ENCODE peak calls at places on chromosomes 3 and 15, in ten cellular contexts. X is EL; C is activated T-helper 9 cell treated with anti-CD3 and anti-CD28 coated beads, Interleukin-2, amount 50 U/mL, for 16 hours; U is CD8-positive, alpha-beta T cell; B is activated gamma-delta T cell treated with Interleukin-2 at 50 U/mL for 16 hours; W is amygdala; V is MM.1S; A is NCI-H524; F is stimulated activated naive CD4-positive, alpha-beta T cell treated with Interleukin-2 at 50 U/mL for 16 hours; G is DMS153. R is an unnamed sample.

GRCh38 chr15:48904758-48905157 is 26.8 kb downstream of the EID1 start:
- DNase-seq in X (no peak), C (no peak), U (no peak), B (no peak), W (no peak), V (no peak), A (no peak), F (no peak), G (no peak), R (no peak)

GRCh38 chr15:42826251-42826890 is 89.4 kb upstream of the CDAN1 start:
- DNase-seq in X (no peak), C (no peak), U (no peak), B (no peak), W (no peak), V (no peak), A (no peak), F (no peak), G (no peak), R (no peak)

GRCh38 chr15:98455899-98456298 is 192.4 kb upstream of the IGF1R start:
- DNase-seq in X (peak; percentile 3), C (no peak), U (no peak), B (no peak), W (no peak), V (no peak), A (no peak), F (no peak), G (no peak), R (no peak)

GRCh38 chr15:48720646-48721045 is 75.1 kb upstream of the FBN1 start:
- DNase-seq in X (no peak), C (no peak), U (no peak), B (no peak), W (no peak), V (no peak), A (no peak), F (no peak), G (no peak), R (no peak)

GRCh38 chr3:168249539-168250414 is 154.1 kb upstream of the GOLIM4 start:
- DNase-seq in X (peak; percentile 75), C (no peak), U (no peak), B (no peak), W (peak; percentile 24), V (peak; percentile 91), A (peak; percentile 88), F (no peak), G (peak; percentile 36), R (no peak)

GRCh38 chr3:11596387-11596786 is 47.3 kb downstream of the VGLL4 start:
- DNase-seq in X (no peak), C (no peak), U (no peak), B (no peak), W (no peak), V (no peak), A (peak; percentile 8), F (no peak), G (no peak), R (no peak)

GRCh38 chr15:76647612-76648011 is 257.5 kb downstream of the SCAPER start:
- DNase-seq in X (no peak), C (no peak), U (no peak), B (no peak), W (no peak), V (no peak), A (no peak), F (no peak), G (no peak), R (no peak)

GRCh38 chr3:186566772-186567071 is 417 bp downstream of the TBCCD1 start:
- DNase-seq in X (no peak), C (no peak), U (no peak), B (no peak), W (no peak), V (no peak), A (peak; percentile 52), F (no peak), G (peak; percentile 13), R (peak; percentile 50)

GRCh38 chr3:14235003-14235876 is 56.6 kb downstream of the LSM3 start:
- DNase-seq in X (no peak), C (no peak), U (no peak), B (no peak), W (no peak), V (no peak), A (no peak), F (no peak), G (no peak), R (no peak)

GRCh38 chr3:43161684-43162512 is 56.0 kb upstream of the POMGNT2 start:
- DNase-seq in X (peak; percentile 59), C (no peak), U (no peak), B (no peak), W (no peak), V (peak; percentile 70), A (peak; percentile 51), F (no peak), G (no peak), R (peak; percentile 55)

GRCh38 chr3:54902286-54902685 is 25.6 kb downstream of the LRTM1 start:
- DNase-seq in X (no peak), C (no peak), U (no peak), B (no peak), W (no peak), V (no peak), A (no peak), F (no peak), G (no peak), R (no peak)